ENCODE peak calls at places on chromosomes 7 and 10, in seven cellular contexts. One of them, this sample, is unnamed.

GRCh38 chr7:41188163-41189130 is 514.4 kb downstream of the INHBA start:
- DNase-seq in suprapubic skin: no peak
- DNase-seq in endothelial cell of umbilical vein: peak
- DNase-seq in HCT116: no peak
- DNase-seq in K562: no peak
- DNase-seq in breast epithelium: no peak
- DNase-seq in GM23338: peak
- DNase-seq in this sample: no peak

GRCh38 chr7:130721486-130722277 is 12.3 kb downstream of the KLF14 start:
- DNase-seq in suprapubic skin: peak
- DNase-seq in endothelial cell of umbilical vein: peak
- DNase-seq in HCT116: peak
- DNase-seq in K562: peak
- DNase-seq in breast epithelium: no peak
- DNase-seq in GM23338: peak
- DNase-seq in this sample: no peak

GRCh38 chr10:11504566-11505285 is 106.7 kb downstream of the USP6NL start:
- DNase-seq in suprapubic skin: no peak
- DNase-seq in endothelial cell of umbilical vein: no peak
- DNase-seq in HCT116: no peak
- DNase-seq in K562: no peak
- DNase-seq in breast epithelium: no peak
- DNase-seq in GM23338: no peak
- DNase-seq in this sample: no peak

GRCh38 chr10:13840036-13840435 is 253.3 kb downstream of the PRPF18 start:
- DNase-seq in suprapubic skin: peak
- DNase-seq in endothelial cell of umbilical vein: no peak
- DNase-seq in HCT116: no peak
- DNase-seq in K562: no peak
- DNase-seq in breast epithelium: no peak
- DNase-seq in GM23338: no peak
- DNase-seq in this sample: no peak

GRCh38 chr7:85014936-85015335 is 171.9 kb downstream of the SEMA3D start:
- DNase-seq in suprapubic skin: no peak
- DNase-seq in endothelial cell of umbilical vein: no peak
- DNase-seq in HCT116: no peak
- DNase-seq in K562: no peak
- DNase-seq in breast epithelium: no peak
- DNase-seq in GM23338: peak
- DNase-seq in this sample: no peak

GRCh38 chr10:89214766-89215165 is 7.6 kb upstream of the CH25H start:
- DNase-seq in suprapubic skin: no peak
- DNase-seq in endothelial cell of umbilical vein: no peak
- DNase-seq in HCT116: no peak
- DNase-seq in K562: no peak
- DNase-seq in breast epithelium: no peak
- DNase-seq in GM23338: no peak
- DNase-seq in this sample: no peak

GRCh38 chr10:70502406-70502805 is 23.8 kb downstream of the PALD1 start:
- DNase-seq in suprapubic skin: no peak
- DNase-seq in endothelial cell of umbilical vein: no peak
- DNase-seq in HCT116: no peak
- DNase-seq in K562: no peak
- DNase-seq in breast epithelium: no peak
- DNase-seq in GM23338: no peak
- DNase-seq in this sample: no peak

GRCh38 chr7:149871576-149871975 is 2.2 kb upstream of the ATP6V0E2 start:
- DNase-seq in suprapubic skin: no peak
- DNase-seq in endothelial cell of umbilical vein: no peak
- DNase-seq in HCT116: no peak
- DNase-seq in K562: no peak
- DNase-seq in breast epithelium: no peak
- DNase-seq in GM23338: no peak
- DNase-seq in this sample: no peak

GRCh38 chr10:84537447-84537931 is 209.1 kb downstream of the CCSER2 start:
- DNase-seq in suprapubic skin: no peak
- DNase-seq in endothelial cell of umbilical vein: peak
- DNase-seq in HCT116: peak
- DNase-seq in K562: peak
- DNase-seq in breast epithelium: no peak
- DNase-seq in GM23338: peak
- DNase-seq in this sample: peak
- TF ChIP-seq POLR2AphosphoS5 in suprapubic skin: no peak
- TF ChIP-seq POLR2AphosphoS5 in endothelial cell of umbilical vein: no peak
- TF ChIP-seq POLR2AphosphoS5 in HCT116: no peak
- TF ChIP-seq POLR2AphosphoS5 in K562: no peak
- TF ChIP-seq POLR2AphosphoS5 in breast epithelium: no peak
- TF ChIP-seq POLR2AphosphoS5 in GM23338: no peak
- TF ChIP-seq POLR2AphosphoS5 in this sample: no peak

GRCh38 chr10:7308826-7309225 is 102.0 kb downstream of the SFMBT2 start:
- DNase-seq in suprapubic skin: no peak
- DNase-seq in endothelial cell of umbilical vein: no peak
- DNase-seq in HCT116: no peak
- DNase-seq in K562: no peak
- DNase-seq in breast epithelium: no peak
- DNase-seq in GM23338: no peak
- DNase-seq in this sample: no peak
- TF ChIP-seq POLR2AphosphoS5 in suprapubic skin: no peak
- TF ChIP-seq POLR2AphosphoS5 in endothelial cell of umbilical vein: no peak
- TF ChIP-seq POLR2AphosphoS5 in HCT116: no peak
- TF ChIP-seq POLR2AphosphoS5 in K562: no peak
- TF ChIP-seq POLR2AphosphoS5 in breast epithelium: no peak
- TF ChIP-seq POLR2AphosphoS5 in GM23338: no peak
- TF ChIP-seq POLR2AphosphoS5 in this sample: no peak

GRCh38 chr7:70953388-70953787 is 178.6 kb upstream of the GALNT17 start:
- DNase-seq in suprapubic skin: no peak
- DNase-seq in endothelial cell of umbilical vein: no peak
- DNase-seq in HCT116: no peak
- DNase-seq in K562: no peak
- DNase-seq in breast epithelium: no peak
- DNase-seq in GM23338: no peak
- DNase-seq in this sample: no peak
- TF ChIP-seq POLR2AphosphoS5 in suprapubic skin: no peak
- TF ChIP-seq POLR2AphosphoS5 in endothelial cell of umbilical vein: no peak
- TF ChIP-seq POLR2AphosphoS5 in HCT116: no peak
- TF ChIP-seq POLR2AphosphoS5 in K562: no peak
- TF ChIP-seq POLR2AphosphoS5 in breast epithelium: no peak
- TF ChIP-seq POLR2AphosphoS5 in GM23338: no peak
- TF ChIP-seq POLR2AphosphoS5 in this sample: no peak

DNA sequence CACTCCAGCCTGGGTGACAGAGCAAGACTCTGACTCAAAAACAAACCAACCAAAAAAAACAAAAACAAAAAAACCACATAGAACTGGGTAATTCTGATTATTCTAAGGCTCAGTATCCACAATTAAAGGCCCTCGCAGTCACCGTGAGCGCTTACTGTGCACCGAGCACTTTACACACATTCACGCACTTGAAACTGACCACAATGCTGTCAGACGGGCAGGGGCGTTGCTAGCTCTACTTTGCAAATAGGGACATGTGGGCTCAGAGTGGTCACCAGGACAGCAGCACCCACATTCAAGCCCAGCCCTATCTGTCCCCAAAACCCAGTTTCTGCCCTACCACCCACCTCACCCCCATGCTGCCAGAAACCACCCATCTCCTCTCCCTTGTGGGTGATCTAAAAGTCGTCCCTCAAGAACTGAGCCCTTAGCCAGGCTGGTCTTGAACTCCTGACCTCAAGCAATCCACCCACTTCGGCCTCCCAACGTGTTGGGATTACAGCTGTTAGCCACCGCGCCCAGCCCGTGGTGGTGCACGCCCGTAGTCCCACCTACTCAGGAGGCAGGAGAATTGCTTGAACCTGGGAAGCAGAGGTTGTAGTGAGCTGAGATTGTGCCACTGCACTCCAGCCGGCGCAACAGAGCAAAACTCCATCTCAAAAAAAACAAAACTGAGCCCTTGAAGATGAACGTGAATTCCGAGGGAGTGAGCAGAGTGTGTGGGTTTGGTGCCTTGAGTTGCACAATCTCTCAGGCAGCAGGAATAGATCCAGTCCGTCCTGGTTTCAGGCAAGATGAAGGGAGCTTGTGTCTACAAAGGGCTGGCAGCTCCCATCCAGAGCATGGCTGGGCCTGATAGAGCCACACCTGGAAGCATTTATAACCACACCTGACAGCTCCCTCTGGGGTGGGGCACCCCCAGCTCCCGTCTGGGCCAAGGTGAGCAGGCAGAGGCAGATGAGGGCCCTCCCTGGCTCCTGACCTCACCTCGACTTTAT is 5.4 kb upstream of the HSPB1 start:
- DNase-seq in suprapubic skin: no peak
- DNase-seq in endothelial cell of umbilical vein: no peak
- DNase-seq in HCT116: no peak
- DNase-seq in K562: no peak
- DNase-seq in breast epithelium: peak
- DNase-seq in GM23338: no peak
- DNase-seq in this sample: no peak
- TF ChIP-seq POLR2AphosphoS5 in suprapubic skin: no peak
- TF ChIP-seq POLR2AphosphoS5 in endothelial cell of umbilical vein: no peak
- TF ChIP-seq POLR2AphosphoS5 in HCT116: no peak
- TF ChIP-seq POLR2AphosphoS5 in K562: no peak
- TF ChIP-seq POLR2AphosphoS5 in breast epithelium: peak
- TF ChIP-seq POLR2AphosphoS5 in GM23338: no peak
- TF ChIP-seq POLR2AphosphoS5 in this sample: no peak

GRCh38 chr10:110460111-110460809 is 37.4 kb upstream of the DUSP5 start:
- DNase-seq in suprapubic skin: peak
- DNase-seq in endothelial cell of umbilical vein: peak
- DNase-seq in HCT116: no peak
- DNase-seq in K562: no peak
- DNase-seq in breast epithelium: peak
- DNase-seq in GM23338: no peak
- DNase-seq in this sample: no peak
- TF ChIP-seq POLR2AphosphoS5 in suprapubic skin: no peak
- TF ChIP-seq POLR2AphosphoS5 in endothelial cell of umbilical vein: peak
- TF ChIP-seq POLR2AphosphoS5 in HCT116: peak
- TF ChIP-seq POLR2AphosphoS5 in K562: no peak
- TF ChIP-seq POLR2AphosphoS5 in breast epithelium: peak
- TF ChIP-seq POLR2AphosphoS5 in GM23338: no peak
- TF ChIP-seq POLR2AphosphoS5 in this sample: no peak

GRCh38 chr10:42987121-42987541 is 89.7 kb upstream of the RET start:
- DNase-seq in suprapubic skin: no peak
- DNase-seq in endothelial cell of umbilical vein: no peak
- DNase-seq in HCT116: no peak
- DNase-seq in K562: no peak
- DNase-seq in breast epithelium: peak
- DNase-seq in GM23338: no peak
- DNase-seq in this sample: peak
- TF ChIP-seq POLR2AphosphoS5 in suprapubic skin: no peak
- TF ChIP-seq POLR2AphosphoS5 in endothelial cell of umbilical vein: no peak
- TF ChIP-seq POLR2AphosphoS5 in HCT116: no peak
- TF ChIP-seq POLR2AphosphoS5 in K562: no peak
- TF ChIP-seq POLR2AphosphoS5 in breast epithelium: no peak
- TF ChIP-seq POLR2AphosphoS5 in GM23338: no peak
- TF ChIP-seq POLR2AphosphoS5 in this sample: no peak

GRCh38 chr10:42578019-42578418 is 60.4 kb downstream of the ZNF33B start:
- DNase-seq in suprapubic skin: no peak
- DNase-seq in endothelial cell of umbilical vein: no peak
- DNase-seq in HCT116: no peak
- DNase-seq in K562: no peak
- DNase-seq in breast epithelium: no peak
- DNase-seq in GM23338: no peak
- DNase-seq in this sample: no peak
- TF ChIP-seq POLR2AphosphoS5 in suprapubic skin: no peak
- TF ChIP-seq POLR2AphosphoS5 in endothelial cell of umbilical vein: no peak
- TF ChIP-seq POLR2AphosphoS5 in HCT116: no peak
- TF ChIP-seq POLR2AphosphoS5 in K562: no peak
- TF ChIP-seq POLR2AphosphoS5 in breast epithelium: no peak
- TF ChIP-seq POLR2AphosphoS5 in GM23338: no peak
- TF ChIP-seq POLR2AphosphoS5 in this sample: no peak